ENCODE peak calls at places on chromosomes 16 and 17, in five cellular contexts. S, X, G, L and E are unnamed samples.
A peak's percentile ranks its signal among the peaks of the same experiment; 100 is the strongest.

GRCh38 chr17:4605826-4606225 is 21.5 kb downstream of the SMTNL2 start:
- DNase-seq in X (no peak), G (no peak), S (no peak), L (no peak), E (no peak)

GRCh38 chr17:10798910-10799309 is 5.0 kb downstream of the TMEM238L start:
- DNase-seq in X (no peak), S (no peak), G (no peak), L (no peak), E (no peak)

GRCh38 chr16:82460761-82461160 is 166.0 kb upstream of the CDH13 start:
- DNase-seq in G (no peak), S (no peak), L (no peak), X (no peak), E (no peak)

GRCh38 chr16:84768061-84768797 is 51.6 kb upstream of the CRISPLD2 start:
- DNase-seq in S (no peak), L (no peak), X (no peak), G (no peak), E (no peak)

GRCh38 chr16:86222965-86223551 is 287.3 kb upstream of the FOXF1 start:
- DNase-seq in S (no peak), X (no peak), L (no peak), G (no peak), E (no peak)

GRCh38 chr17:41522301-41523224 is 3.9 kb upstream of the KRT15 start:
- DNase-seq in L (no peak), S (no peak), X (peak; percentile 81), G (no peak), E (no peak)

GRCh38 chr17:34254651-34255380 is at the start of gene CCL2:
- DNase-seq in S (peak; percentile 9), X (no peak), L (peak; percentile 31), G (peak; percentile 56), E (peak; percentile 63)

GRCh38 chr17:63623786-63624185 is 1.6 kb downstream of the MAP3K3 start:
- DNase-seq in G (no peak), X (no peak), S (no peak), L (no peak), E (no peak)

GRCh38 chr16:75648265-75649076 is 898 bp downstream of the TERF2IP start:
- DNase-seq in G (peak; percentile 92), S (peak; percentile 74), L (peak; percentile 76), X (peak; percentile 48), E (peak; percentile 80)

DNA sequence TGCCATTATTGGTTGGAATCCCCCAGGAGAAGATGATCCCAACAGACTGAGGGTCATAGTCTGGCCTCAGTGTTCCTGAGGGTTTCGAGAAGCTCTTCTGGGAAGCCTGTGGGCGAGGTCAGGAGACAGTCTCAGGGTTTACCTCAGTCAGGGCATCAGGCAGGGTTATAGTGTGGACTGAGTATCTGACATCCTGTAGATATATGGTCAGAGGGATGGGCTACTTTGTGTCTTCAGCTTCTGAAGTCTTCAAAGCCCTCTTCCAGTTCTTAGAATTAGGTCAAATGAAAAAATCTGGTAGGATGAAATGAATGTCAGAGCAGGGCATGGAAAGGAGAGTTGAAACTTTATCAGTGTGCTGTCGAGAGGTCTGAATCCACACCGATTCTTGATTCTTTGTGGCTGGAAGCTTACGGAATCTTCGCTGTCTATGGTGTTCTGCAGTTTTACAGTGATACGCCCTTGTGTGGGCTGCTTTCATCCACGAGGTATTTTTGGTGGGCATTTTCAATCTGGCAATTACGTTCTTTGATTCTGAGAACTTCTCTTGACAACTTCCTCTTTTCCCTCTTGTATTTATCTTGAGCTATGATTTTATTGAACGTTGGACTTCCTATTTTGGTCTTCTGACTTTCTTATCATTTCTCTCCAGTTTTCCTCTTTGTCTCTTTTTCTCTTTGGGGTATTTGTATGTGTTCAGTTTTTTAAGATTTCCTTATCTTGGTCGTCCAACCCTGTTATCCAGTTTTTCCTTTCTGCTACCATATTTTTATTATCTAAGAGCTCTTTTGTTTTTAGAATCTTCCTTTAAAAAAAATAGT is 30.4 kb downstream of the BPTF start:
- DNase-seq in X (no peak), S (no peak), G (no peak), L (peak; percentile 12), E (no peak)
- TF ChIP-seq SP1 in X (no peak), S (no peak), G (no peak), L (no peak), E (no peak)

DNA sequence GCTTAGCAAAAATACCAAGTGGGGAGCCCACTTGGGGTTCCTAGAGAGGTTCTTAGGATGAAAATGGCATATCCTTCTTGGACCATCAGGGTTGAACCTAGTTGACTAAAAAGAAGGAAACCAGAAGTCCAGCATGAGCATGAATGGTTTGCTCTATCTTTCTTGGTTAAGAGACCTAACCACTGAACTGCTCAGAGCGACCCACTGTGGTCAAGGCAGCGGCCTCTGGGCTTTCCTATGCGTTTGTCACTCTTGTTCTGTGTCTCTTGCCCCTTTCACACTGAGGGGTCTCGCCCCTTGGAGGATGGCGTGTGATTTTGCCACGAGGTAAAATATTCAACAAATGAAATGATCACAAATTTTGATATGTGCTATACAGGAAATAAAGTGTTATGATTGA is 526 bp upstream of the BORCS6 start:
- DNase-seq in S (no peak), L (no peak), X (no peak), G (no peak), E (no peak)
- TF ChIP-seq SP1 in S (no peak), L (no peak), X (no peak), G (no peak), E (no peak)

GRCh38 chr16:27690604-27691003 is 140.7 kb downstream of the KATNIP start:
- DNase-seq in L (peak; percentile 71), G (peak; percentile 77), X (peak; percentile 21), S (peak; percentile 42), E (peak; percentile 71)
- TF ChIP-seq SP1 in L (no peak), G (no peak), X (no peak), S (no peak), E (no peak)

GRCh38 chr17:56593741-56594527 is 435 bp downstream of the NOG start:
- DNase-seq in S (peak; percentile 56), G (peak; percentile 82), X (no peak), L (no peak), E (peak; percentile 62)
- TF ChIP-seq SP1 in S (no peak), G (no peak), X (no peak), L (no peak), E (no peak)

GRCh38 chr16:58409316-58409973 is 17.2 kb downstream of the GINS3 start:
- DNase-seq in S (no peak), L (no peak), X (no peak), G (no peak), E (no peak)
- TF ChIP-seq SP1 in S (no peak), L (no peak), X (no peak), G (no peak), E (no peak)

DNA sequence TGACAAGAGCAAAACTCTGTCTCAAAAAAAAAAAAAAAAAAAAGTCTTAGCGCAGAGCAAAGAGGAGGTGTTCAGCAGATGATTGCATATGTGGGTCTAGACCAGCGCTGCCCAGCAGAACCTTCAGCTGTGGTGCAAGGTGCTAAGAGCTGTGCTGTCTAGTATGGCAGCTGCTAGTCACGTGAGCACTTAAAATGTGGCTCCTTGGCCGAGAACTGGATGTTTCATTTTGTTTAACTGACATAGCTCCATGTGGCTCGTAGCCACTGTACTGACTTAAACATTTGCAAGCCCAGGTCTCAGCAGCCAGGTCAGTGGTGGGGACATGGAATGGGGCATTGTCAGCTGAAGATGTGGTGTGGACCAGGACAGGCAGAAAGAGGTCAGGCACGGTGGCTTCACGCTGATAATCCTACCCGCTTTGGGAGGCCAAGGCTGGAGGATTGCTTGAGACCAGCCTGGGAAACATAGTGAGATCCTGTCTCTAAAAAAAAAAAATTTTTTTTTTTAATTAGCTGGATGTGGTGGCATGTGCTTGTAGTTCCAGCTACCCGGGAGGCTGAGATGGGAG is 9.2 kb downstream of the C1QTNF1 start:
- DNase-seq in X (no peak), L (no peak), S (no peak), G (no peak), E (no peak)
- TF ChIP-seq SP1 in X (no peak), L (no peak), S (no peak), G (no peak), E (no peak)

DNA sequence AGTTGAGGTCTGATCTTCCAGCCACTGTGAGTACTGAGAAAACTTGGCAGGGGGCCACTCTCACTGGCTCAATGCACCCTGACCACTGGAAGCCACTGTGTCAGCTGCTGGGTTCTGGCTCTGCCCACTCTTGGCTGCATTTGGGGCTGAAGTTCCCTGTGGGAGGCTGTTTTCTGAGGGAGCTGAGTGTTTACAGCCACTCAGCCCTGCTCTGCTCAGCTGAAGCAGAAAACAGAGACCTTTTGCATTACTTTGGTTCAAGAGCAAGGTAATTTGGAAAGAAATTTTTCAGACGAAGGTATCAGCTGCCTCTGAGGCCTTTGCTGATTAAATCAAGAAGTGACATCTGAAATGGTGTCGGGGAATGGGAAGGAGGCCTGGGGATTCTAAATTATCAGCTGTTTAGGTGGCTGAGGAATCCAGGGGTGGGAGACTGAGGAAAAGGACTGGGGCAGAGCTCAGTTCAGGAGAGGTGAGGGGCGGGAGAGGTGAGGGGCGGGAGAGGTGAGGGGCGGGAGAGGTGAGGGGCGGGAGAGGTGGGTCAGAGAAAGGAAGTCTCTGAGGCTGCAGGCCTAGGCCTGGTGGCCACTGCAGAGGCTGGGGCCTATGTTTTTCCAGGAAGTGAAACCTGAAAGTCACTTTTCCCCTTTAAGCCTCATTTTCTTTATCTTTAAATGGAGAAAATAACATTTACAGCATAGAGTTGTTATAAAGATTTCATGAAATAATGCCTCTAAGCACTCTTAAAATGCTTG is at the start of gene ACSM5:
- DNase-seq in G (no peak), S (no peak), X (no peak), L (no peak), E (no peak)
- TF ChIP-seq SP1 in G (no peak), S (no peak), X (no peak), L (no peak), E (no peak)

GRCh38 chr17:81539961-81540675 is 11.9 kb downstream of the FSCN2 start:
- DNase-seq in S (no peak), G (no peak), L (no peak), X (no peak), E (no peak)

GRCh38 chr17:81537856-81538555 is 9.8 kb downstream of the FSCN2 start:
- DNase-seq in G (no peak), S (no peak), L (no peak), X (no peak), E (no peak)

GRCh38 chr17:81537343-81537855 is 9.2 kb downstream of the FSCN2 start:
- DNase-seq in L (no peak), S (peak; percentile 46), X (peak; percentile 49), G (peak; percentile 86), E (peak; percentile 81)

GRCh38 chr17:81539571-81539900 is 11.4 kb downstream of the FSCN2 start:
- DNase-seq in X (no peak), L (no peak), S (no peak), G (no peak), E (no peak)

GRCh38 chr17:81538651-81539570 is 10.7 kb downstream of the FSCN2 start:
- DNase-seq in L (no peak), G (no peak), S (no peak), X (no peak), E (no peak)
- TF ChIP-seq SP1 in L (no peak), G (no peak), S (no peak), X (no peak), E (no peak)

DNA sequence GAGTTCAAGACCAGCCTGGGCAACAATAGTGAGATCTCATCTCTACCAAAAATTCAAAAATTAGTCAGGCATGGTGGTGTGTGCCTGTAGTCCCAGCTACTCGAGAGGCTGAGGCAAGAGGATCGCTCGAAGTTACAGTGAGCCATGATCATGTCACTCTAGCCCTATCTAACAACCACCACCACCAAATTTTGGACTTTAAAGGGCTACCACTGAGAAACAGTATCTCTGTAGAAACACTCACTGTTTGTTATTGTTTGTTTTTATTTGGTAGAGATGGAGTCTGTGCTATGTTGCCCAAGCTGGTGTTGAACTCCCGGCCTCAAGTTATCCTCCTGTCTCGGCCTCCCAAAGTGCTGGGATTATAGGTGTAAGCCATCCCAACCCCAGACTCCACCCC is 1.3 kb upstream of the UBALD2 start:
- DNase-seq in X (no peak), S (no peak), L (no peak), G (no peak), E (no peak)
- TF ChIP-seq SP1 in X (no peak), S (no peak), L (no peak), G (no peak), E (no peak)